ENCODE peak calls at places on chromosomes 12 and 14, in ten cellular contexts. U is body of pancreas, V is GM12878, S is HCT116, X is HepG2, B is heart left ventricle, L is A549, Q is upper lobe of left lung, Y is K562, E is gastrocnemius medialis. O is an unnamed sample. For H3K9me3, the result is how much of the 10 kb centered on the place peaks cover.

GRCh38 chr12:77983859-77984258 is 153.2 kb downstream of the NAV3 start:
- ATAC-seq in U (no peak), V (no peak), S (no peak), X (no peak), B (no peak), L (no peak), Q (no peak), Y (no peak), E (no peak), O (no peak)

GRCh38 chr12:13173012-13173441 is 23.5 kb upstream of the EMP1 start:
- ATAC-seq in U (peak), V (no peak), S (no peak), X (no peak), B (peak), L (no peak), Q (peak), Y (no peak), E (peak), O (peak)

GRCh38 chr14:93969082-93969828 is 7.1 kb downstream of the ASB2 start:
- ATAC-seq in U (no peak), V (peak), S (no peak), X (no peak), B (no peak), L (no peak), Q (no peak), Y (no peak), E (peak), O (no peak)

GRCh38 chr12:96907681-96908163 is 665 bp downstream of the NEDD1 start:
- ATAC-seq in U (peak), V (peak), S (peak), X (peak), B (no peak), L (peak), Q (peak), Y (peak), E (peak), O (peak)

GRCh38 chr12:128715485-128715884 is 108.3 kb downstream of the SLC15A4 start:
- ATAC-seq in U (no peak), V (no peak), S (no peak), X (no peak), B (no peak), L (no peak), Q (no peak), Y (no peak), E (no peak), O (no peak)

GRCh38 chr12:20629414-20630156 is 65.5 kb upstream of the SLCO1C1 start:
- ATAC-seq in U (peak), V (no peak), S (peak), X (peak), B (peak), L (peak), Q (no peak), Y (no peak), E (no peak), O (peak)

GRCh38 chr14:22319526-22320352 is 269.3 kb downstream of the DAD1 start:
- ATAC-seq in U (peak), V (peak), S (peak), X (peak), B (no peak), L (peak), Q (peak), Y (peak), E (no peak), O (no peak)

GRCh38 chr12:108788076-108788782 is 56.9 kb upstream of the CORO1C start:
- ATAC-seq in U (no peak), V (no peak), S (no peak), X (no peak), B (peak), L (no peak), Q (no peak), Y (no peak), E (no peak), O (peak)

GRCh38 chr12:46259071-46259470 is 9.8 kb downstream of the SLC38A1 start:
- ATAC-seq in U (no peak), V (no peak), S (no peak), X (peak), B (no peak), L (no peak), Q (no peak), Y (no peak), E (no peak), O (no peak)

GRCh38 chr12:127677537-127678131 is 589.3 kb upstream of the TMEM132C start:
- ATAC-seq in U (no peak), V (peak), S (peak), X (peak), B (peak), L (peak), Q (peak), Y (peak), E (no peak), O (no peak)

GRCh38 chr14:88251650-88252049 is 71.4 kb downstream of the KCNK10 start:
- ATAC-seq in U (no peak), V (no peak), S (no peak), X (no peak), B (no peak), L (no peak), Q (no peak), Y (no peak), E (no peak), O (no peak)

GRCh38 chr12:6635856-6636521 is at the start of gene LPAR5:
- ATAC-seq in U (no peak), V (peak), S (peak), X (peak), B (no peak), L (peak), Q (peak), Y (peak), E (no peak), O (peak)

GRCh38 chr12:116317986-116318737 is 40.7 kb upstream of the MED13L start:
- ATAC-seq in U (peak), V (no peak), S (no peak), X (no peak), B (no peak), L (no peak), Q (no peak), Y (no peak), E (peak), O (peak)

GRCh38 chr12:64745259-64745807 is 13.9 kb downstream of the GNS start:
- ATAC-seq in U (no peak), V (no peak), S (no peak), X (no peak), B (no peak), L (no peak), Q (no peak), Y (no peak), E (no peak), O (no peak)

GRCh38 chr14:35414365-35414764 is 9.8 kb upstream of the NFKBIA start:
- ATAC-seq in U (no peak), V (no peak), S (no peak), X (peak), B (no peak), L (no peak), Q (peak), Y (no peak), E (no peak), O (no peak)

GRCh38 chr14:57060276-57060956 is 208.3 kb downstream of the EXOC5 start:
- ATAC-seq in U (peak), V (peak), S (no peak), X (no peak), B (no peak), L (no peak), Q (no peak), Y (peak), E (no peak), O (no peak)

GRCh38 chr12:68944296-68945076 is 11.5 kb upstream of the CPM start:
- ATAC-seq in U (no peak), V (no peak), S (no peak), X (no peak), B (no peak), L (no peak), Q (no peak), Y (no peak), E (no peak), O (no peak)

GRCh38 chr12:104715562-104716182 is 242.4 kb downstream of the SLC41A2 start:
- ATAC-seq in U (no peak), V (no peak), S (no peak), X (no peak), B (no peak), L (no peak), Q (no peak), Y (no peak), E (no peak), O (no peak)

GRCh38 chr12:45282411-45282810 is 66.5 kb downstream of the ANO6 start:
- ATAC-seq in U (no peak), V (no peak), S (no peak), X (no peak), B (no peak), L (no peak), Q (no peak), Y (no peak), E (no peak), O (no peak)

GRCh38 chr12:74725154-74725553 is 187.5 kb downstream of the ATXN7L3B start:
- ATAC-seq in U (no peak), V (no peak), S (no peak), X (no peak), B (no peak), L (no peak), Q (no peak), Y (no peak), E (no peak), O (no peak)

GRCh38 chr12:16119618-16120017 is 157.9 kb downstream of the SLC15A5 start:
- ATAC-seq in U (no peak), V (no peak), S (no peak), X (no peak), B (no peak), L (no peak), Q (no peak), Y (no peak), E (no peak), O (no peak)

GRCh38 chr14:100443643-100444042 is 120.5 kb downstream of the SLC25A47 start:
- ATAC-seq in U (no peak), V (no peak), S (no peak), X (no peak), B (no peak), L (no peak), Q (no peak), Y (no peak), E (no peak), O (no peak)

GRCh38 chr14:82410064-82410463 is 876.4 kb upstream of the SEL1L start:
- ATAC-seq in U (no peak), V (no peak), S (no peak), X (no peak), B (no peak), L (no peak), Q (no peak), Y (no peak), E (no peak), O (no peak)

GRCh38 chr14:82411373-82411772 is 877.7 kb upstream of the SEL1L start:
- ATAC-seq in U (no peak), V (no peak), S (no peak), X (no peak), B (no peak), L (no peak), Q (no peak), Y (no peak), E (no peak), O (no peak)

GRCh38 chr14:82414853-82415539 is 881.3 kb upstream of the SEL1L start:
- ATAC-seq in U (no peak), V (peak), S (no peak), X (no peak), B (no peak), L (no peak), Q (no peak), Y (no peak), E (no peak), O (no peak)

GRCh38 chr14:82412545-82412944 is 878.9 kb upstream of the SEL1L start:
- ATAC-seq in U (no peak), V (peak), S (no peak), X (no peak), B (no peak), L (no peak), Q (no peak), Y (no peak), E (no peak), O (no peak)
- H3K9me3 ChIP-seq in U (under half), V (under half), S (under half), X (half or more), B (under half), L (under half), Q (under half), Y (under half), E (under half), O (under half)

GRCh38 chr12:619346-619745 is 43.9 kb downstream of the NINJ2 start:
- ATAC-seq in U (no peak), V (no peak), S (no peak), X (no peak), B (no peak), L (no peak), Q (no peak), Y (no peak), E (peak), O (no peak)

GRCh38 chr12:614727-615060 is 48.6 kb downstream of the NINJ2 start:
- ATAC-seq in U (no peak), V (no peak), S (peak), X (no peak), B (no peak), L (no peak), Q (no peak), Y (no peak), E (no peak), O (no peak)

GRCh38 chr12:615620-616019 is 47.6 kb downstream of the NINJ2 start:
- ATAC-seq in U (no peak), V (no peak), S (no peak), X (no peak), B (peak), L (no peak), Q (no peak), Y (no peak), E (peak), O (no peak)

GRCh38 chr12:618626-619025 is 44.6 kb downstream of the NINJ2 start:
- ATAC-seq in U (no peak), V (no peak), S (no peak), X (no peak), B (no peak), L (no peak), Q (peak), Y (no peak), E (no peak), O (no peak)

DNA sequence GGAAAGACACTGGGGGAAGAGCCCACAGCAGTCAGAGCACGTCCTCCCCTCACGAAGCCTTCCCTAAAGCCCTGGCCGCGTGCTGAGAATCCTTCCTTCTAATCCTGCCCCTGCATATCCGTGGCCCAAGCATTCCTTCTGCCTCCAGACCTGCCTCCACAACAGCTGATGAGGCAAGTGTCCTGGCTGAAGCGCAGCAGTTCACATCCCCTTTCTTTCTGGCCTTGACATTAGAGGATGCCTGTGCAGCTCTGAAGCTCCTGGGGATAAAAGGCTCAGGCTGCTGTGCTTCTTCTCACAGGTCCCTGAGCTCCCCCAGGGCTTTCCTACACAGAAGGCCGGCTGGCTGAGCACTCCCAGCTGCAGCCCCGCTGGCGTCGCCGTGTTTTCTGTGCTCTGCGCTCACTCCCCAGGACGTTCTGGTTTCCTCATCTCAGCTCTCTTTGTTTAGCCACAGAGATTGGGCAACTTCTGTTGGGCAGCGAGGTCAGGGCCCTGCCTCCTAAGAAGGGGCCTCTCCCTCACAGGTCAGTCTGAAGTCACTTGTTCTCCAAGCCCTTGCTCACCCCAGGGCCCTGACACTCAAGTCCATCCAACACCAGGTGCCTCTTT is 45.8 kb downstream of the NINJ2 start:
- ATAC-seq in U (no peak), V (no peak), S (no peak), X (peak), B (peak), L (no peak), Q (peak), Y (no peak), E (peak), O (peak)
- TF ChIP-seq POLR2A in U (no peak), V (no peak), S (no peak), X (no peak), B (no peak), L (no peak), Q (peak), Y (no peak), E (peak), O (no peak)

GRCh38 chr12:7934560-7935463 is 1.2 kb downstream of the SLC2A3 start:
- ATAC-seq in U (no peak), V (peak), S (no peak), X (no peak), B (no peak), L (no peak), Q (no peak), Y (peak), E (no peak), O (no peak)
- H3K4me3 ChIP-seq in U (no peak), V (peak), S (peak), X (peak), B (peak), L (peak), Q (peak), Y (peak), E (peak), O (peak)

GRCh38 chr12:34338751-34339150 is 316.5 kb downstream of the ALG10 start:
- ATAC-seq in U (no peak), V (no peak), S (no peak), X (no peak), B (no peak), L (no peak), Q (no peak), Y (no peak), E (no peak), O (no peak)
- H3K9me3 ChIP-seq in U (under half), V (under half), S (under half), X (under half), B (under half), L (under half), Q (under half), Y (under half), E (under half), O (under half)

GRCh38 chr12:93466625-93467350 is 526 bp upstream of the MRPL42 start:
- ATAC-seq in U (no peak), V (no peak), S (peak), X (no peak), B (peak), L (no peak), Q (no peak), Y (peak), E (peak), O (no peak)

GRCh38 chr12:93461503-93461902 is 5.8 kb upstream of the MRPL42 start:
- ATAC-seq in U (no peak), V (no peak), S (no peak), X (no peak), B (no peak), L (no peak), Q (no peak), Y (peak), E (no peak), O (no peak)

GRCh38 chr12:93468008-93468371 is 676 bp downstream of the MRPL42 start:
- ATAC-seq in U (no peak), V (peak), S (peak), X (peak), B (no peak), L (no peak), Q (no peak), Y (peak), E (no peak), O (no peak)

GRCh38 chr12:93469386-93469785 is 2.1 kb downstream of the MRPL42 start:
- ATAC-seq in U (no peak), V (no peak), S (no peak), X (no peak), B (no peak), L (no peak), Q (no peak), Y (no peak), E (no peak), O (no peak)

GRCh38 chr12:93467351-93468007 is at the start of gene MRPL42:
- ATAC-seq in U (peak), V (peak), S (peak), X (peak), B (peak), L (peak), Q (peak), Y (peak), E (peak), O (peak)
- TF ChIP-seq POLR2A in U (peak), V (peak), S (peak), X (peak), B (no peak), L (peak), Q (no peak), Y (peak), E (peak), O (peak)

DNA sequence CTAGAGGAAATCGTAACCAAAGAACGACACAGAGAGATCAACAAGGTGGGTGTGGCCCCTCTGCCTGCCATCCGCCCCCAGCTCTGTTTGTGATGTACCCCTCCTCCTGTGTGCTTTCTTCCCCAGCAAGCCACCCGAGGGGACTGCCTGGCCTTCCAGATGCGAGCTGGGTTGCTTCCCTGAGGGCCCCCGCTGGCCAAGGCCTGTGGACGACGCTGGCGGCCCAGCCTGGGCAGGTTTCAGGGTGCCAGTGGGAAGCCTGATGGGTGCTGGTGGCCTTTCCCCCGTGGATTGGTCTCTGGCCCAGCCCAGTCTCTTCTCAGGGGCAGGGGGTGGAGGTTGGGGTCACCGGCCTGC is 2.0 kb downstream of the ARL6IP4 start:
- ATAC-seq in U (no peak), V (no peak), S (no peak), X (no peak), B (no peak), L (no peak), Q (no peak), Y (no peak), E (no peak), O (no peak)
- H3K4me3 ChIP-seq in U (no peak), V (no peak), S (no peak), X (peak), B (no peak), L (no peak), Q (peak), Y (no peak), E (no peak), O (no peak)

DNA sequence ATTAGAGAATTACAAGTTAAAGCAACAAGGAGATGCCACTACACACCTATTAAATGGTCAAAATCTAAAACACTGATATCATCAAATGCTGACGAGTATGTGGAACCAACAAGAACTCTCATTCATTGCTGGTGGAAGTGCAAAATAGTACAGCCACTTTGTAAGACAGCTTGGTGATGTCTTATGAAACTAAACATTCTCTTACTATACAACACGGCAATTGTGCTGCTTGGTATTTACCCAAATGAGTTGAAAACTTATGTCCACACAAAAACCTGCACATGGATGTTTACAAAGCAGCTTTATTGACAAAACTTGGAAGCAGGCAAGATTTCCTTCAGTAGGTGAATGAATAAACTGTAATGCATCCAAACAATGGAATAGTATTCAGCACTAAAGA is 3.2 kb downstream of the TMBIM4 start:
- ATAC-seq in U (no peak), V (no peak), S (no peak), X (no peak), B (no peak), L (no peak), Q (no peak), Y (no peak), E (no peak), O (no peak)
- H3K9me3 ChIP-seq in U (under half), V (under half), S (under half), X (under half), B (under half), L (under half), Q (under half), Y (under half), E (under half), O (under half)

O was measured in gastroesophageal sphincter.